ENCODE peak calls at places on chromosomes 12 and 14, in seven cellular contexts. M, Q, Y, W, V, Z and J are unnamed samples.

GRCh38 chr12:48388938-48389337 is 38.2 kb upstream of the ZNF641 start:
- DNase-seq in M (no peak), Q (no peak), Y (no peak), W (no peak), V (no peak), Z (peak), J (no peak)

GRCh38 chr14:59268011-59268410 is 79.5 kb downstream of the DAAM1 start:
- DNase-seq in M (no peak), Q (no peak), Y (no peak), W (no peak), V (no peak), Z (no peak), J (no peak)

GRCh38 chr14:51912112-51912786 is 51.8 kb downstream of the GNG2 start:
- DNase-seq in M (no peak), Q (no peak), Y (no peak), W (no peak), V (no peak), Z (no peak), J (no peak)

GRCh38 chr12:100716949-100717732 is 77.4 kb upstream of the ANO4 start:
- DNase-seq in M (no peak), Q (no peak), Y (no peak), W (peak), V (peak), Z (peak), J (no peak)

GRCh38 chr12:54075974-54076373 is 22.3 kb downstream of the HOXC4 start:
- DNase-seq in M (no peak), Q (no peak), Y (no peak), W (no peak), V (no peak), Z (no peak), J (no peak)

GRCh38 chr14:64566651-64567122 is 16.9 kb downstream of the PPP1R36 start:
- DNase-seq in M (no peak), Q (no peak), Y (peak), W (no peak), V (no peak), Z (peak), J (no peak)

GRCh38 chr14:24376448-24377070 is 8.6 kb downstream of the NFATC4 start:
- DNase-seq in M (no peak), Q (no peak), Y (no peak), W (no peak), V (no peak), Z (no peak), J (no peak)

GRCh38 chr12:95859947-95860850 is 1.4 kb downstream of the SNRPF start:
- DNase-seq in M (no peak), Q (no peak), Y (no peak), W (no peak), V (no peak), Z (no peak), J (no peak)

GRCh38 chr12:57522887-57523705 is 472 bp downstream of the MBD6 start:
- DNase-seq in M (no peak), Q (peak), Y (peak), W (peak), V (peak), Z (peak), J (peak)

GRCh38 chr14:53265025-53265424 is 111.9 kb upstream of the DDHD1 start:
- DNase-seq in M (no peak), Q (no peak), Y (no peak), W (no peak), V (no peak), Z (no peak), J (no peak)

GRCh38 chr14:48575772-48576171 is 900.4 kb upstream of the MDGA2 start:
- DNase-seq in M (no peak), Q (no peak), Y (no peak), W (no peak), V (no peak), Z (no peak), J (no peak)

GRCh38 chr12:2383276-2384028 is 330.7 kb downstream of the CACNA1C start:
- DNase-seq in M (no peak), Q (no peak), Y (no peak), W (no peak), V (no peak), Z (peak), J (no peak)

GRCh38 chr14:99460793-99461192 is 19.9 kb downstream of the SETD3 start:
- DNase-seq in M (no peak), Q (no peak), Y (no peak), W (no peak), V (no peak), Z (no peak), J (no peak)

GRCh38 chr12:57175428-57176138 is 28.2 kb upstream of the LRP1-AS start:
- DNase-seq in M (peak), Q (peak), Y (peak), W (peak), V (peak), Z (peak), J (peak)

GRCh38 chr12:132117558-132117875 is 26.6 kb downstream of the DDX51 start:
- DNase-seq in M (no peak), Q (no peak), Y (no peak), W (no peak), V (no peak), Z (no peak), J (no peak)

GRCh38 chr12:82474181-82474797 is 116.0 kb downstream of the METTL25 start:
- DNase-seq in M (no peak), Q (no peak), Y (no peak), W (no peak), V (no peak), Z (no peak), J (peak)

GRCh38 chr14:65170768-65171251 is 68.5 kb upstream of the MAX start:
- DNase-seq in M (peak), Q (no peak), Y (no peak), W (peak), V (peak), Z (peak), J (peak)

GRCh38 chr12:11649413-11650278 is at the start of gene ETV6:
- DNase-seq in M (peak), Q (peak), Y (peak), W (peak), V (peak), Z (peak), J (peak)

GRCh38 chr12:56935752-56936151 is 1.5 kb upstream of the SDR9C7 start:
- DNase-seq in M (no peak), Q (no peak), Y (no peak), W (no peak), V (no peak), Z (no peak), J (no peak)

GRCh38 chr14:22836301-22837058 is at the start of gene MMP14:
- DNase-seq in M (no peak), Q (peak), Y (peak), W (peak), V (peak), Z (peak), J (no peak)
- TF ChIP-seq CTCF in M (peak), Q (peak), Y (peak), W (peak), V (no peak), Z (peak), J (no peak)

GRCh38 chr14:50530358-50530757 is 2.0 kb downstream of the MAP4K5 start:
- DNase-seq in M (no peak), Q (no peak), Y (no peak), W (peak), V (no peak), Z (peak), J (no peak)
- H3K4me3 ChIP-seq in M (peak), Q (peak), Y (peak), W (peak), V (no peak), Z (peak), J (peak)

DNA sequence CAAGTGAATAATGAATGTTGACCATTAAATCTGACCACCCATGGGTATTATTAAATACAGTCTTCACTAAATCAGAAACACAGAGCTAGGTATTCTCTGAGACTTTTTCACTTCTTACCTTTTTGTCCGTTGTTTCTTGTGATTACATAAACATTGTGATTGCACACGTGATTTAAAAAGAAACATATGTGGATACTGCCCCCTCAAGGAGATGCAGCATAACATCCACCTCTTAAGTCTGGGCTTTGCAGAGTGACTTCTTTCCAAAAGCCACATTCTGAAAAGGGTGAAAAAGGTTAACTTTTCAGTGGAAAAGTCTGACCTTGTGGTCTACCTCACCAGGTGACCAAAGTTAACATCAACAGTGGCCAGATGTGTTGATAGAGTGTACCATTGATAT is 185.5 kb upstream of the FAR2 start:
- DNase-seq in M (no peak), Q (no peak), Y (no peak), W (peak), V (no peak), Z (peak), J (peak)
- TF ChIP-seq CTCF in M (peak), Q (no peak), Y (no peak), W (peak), V (no peak), Z (peak), J (peak)

GRCh38 chr14:22456986-22457594 is 131.9 kb downstream of the DAD1 start:
- DNase-seq in M (no peak), Q (no peak), Y (no peak), W (no peak), V (no peak), Z (no peak), J (no peak)

GRCh38 chr14:22460461-22461195 is 128.4 kb downstream of the DAD1 start:
- DNase-seq in M (no peak), Q (no peak), Y (no peak), W (no peak), V (no peak), Z (peak), J (peak)

GRCh38 chr14:22458737-22459136 is 130.3 kb downstream of the DAD1 start:
- DNase-seq in M (no peak), Q (no peak), Y (no peak), W (no peak), V (no peak), Z (no peak), J (no peak)

GRCh38 chr14:22452330-22452729 is 136.7 kb downstream of the DAD1 start:
- DNase-seq in M (no peak), Q (no peak), Y (no peak), W (no peak), V (no peak), Z (no peak), J (no peak)

DNA sequence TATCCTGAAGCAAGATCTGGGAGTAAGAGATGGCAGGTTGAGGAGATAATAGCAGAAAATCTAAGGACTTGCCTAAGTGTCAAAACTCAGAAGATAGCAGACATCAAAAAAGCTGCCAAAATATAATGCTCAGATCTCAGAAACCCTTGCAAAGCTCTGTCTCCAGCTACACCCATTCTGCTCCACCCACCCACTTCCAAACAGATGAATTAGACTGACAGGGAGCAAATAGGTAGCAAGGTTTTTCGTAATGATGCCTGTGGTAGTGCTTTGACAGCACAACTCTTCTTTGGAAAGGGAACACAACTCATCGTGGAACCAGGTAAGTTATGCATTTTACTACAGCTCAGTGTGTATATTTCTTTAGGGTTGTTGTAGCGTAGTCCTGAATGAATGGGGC is 132.6 kb downstream of the DAD1 start:
- DNase-seq in M (no peak), Q (no peak), Y (no peak), W (no peak), V (no peak), Z (no peak), J (no peak)
- H3K4me3 ChIP-seq in M (no peak), Q (no peak), Y (no peak), W (no peak), V (no peak), Z (no peak), J (no peak)

GRCh38 chr14:47044841-47045240 is 393.3 kb upstream of the RPL10L start:
- DNase-seq in M (no peak), Q (no peak), Y (no peak), W (peak), V (no peak), Z (no peak), J (no peak)

GRCh38 chr14:47039336-47039735 is 387.8 kb upstream of the RPL10L start:
- DNase-seq in M (no peak), Q (no peak), Y (no peak), W (no peak), V (no peak), Z (no peak), J (no peak)

DNA sequence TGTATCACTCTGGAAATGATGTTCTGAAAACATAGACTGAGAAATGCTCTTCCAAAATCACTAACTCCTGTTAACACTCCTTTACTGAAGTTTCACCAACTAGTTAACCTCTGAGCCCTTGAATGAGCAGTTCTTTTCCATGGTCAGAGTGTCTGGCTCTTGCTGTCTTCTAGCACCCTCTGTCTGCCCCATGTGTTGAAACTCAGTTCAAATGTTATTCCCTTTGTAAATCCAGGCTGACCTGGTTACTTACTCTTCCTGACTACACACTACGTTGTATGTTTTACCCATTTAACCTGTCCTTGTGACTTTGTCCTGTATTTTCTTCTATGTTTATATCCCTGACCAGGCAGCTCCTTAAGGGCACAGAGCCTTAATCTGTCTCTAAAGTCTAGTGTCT is 388.9 kb upstream of the RPL10L start:
- DNase-seq in M (no peak), Q (no peak), Y (no peak), W (no peak), V (no peak), Z (no peak), J (no peak)
- TF ChIP-seq CTCF in M (no peak), Q (no peak), Y (peak), W (peak), V (no peak), Z (no peak), J (no peak)

DNA sequence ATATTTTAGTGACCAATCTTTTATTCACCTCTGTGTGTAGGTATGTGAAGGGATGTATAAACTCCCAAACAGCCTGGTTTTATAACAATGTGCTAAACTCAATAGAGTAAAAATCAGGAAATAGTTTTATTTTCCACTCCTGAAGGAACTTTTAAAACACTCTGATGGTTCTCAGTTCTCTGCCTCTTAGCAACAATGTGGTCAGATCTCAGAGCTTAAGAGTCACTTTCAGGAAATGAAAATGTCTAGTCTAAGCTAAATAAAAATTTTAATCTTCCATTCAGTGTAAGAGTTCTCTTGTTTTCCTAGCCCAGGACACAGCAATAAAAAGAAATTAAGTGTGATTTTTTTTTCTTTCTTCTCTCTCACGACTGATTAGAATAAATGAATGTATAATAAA is 718.0 kb downstream of the C12orf50 start:
- DNase-seq in M (no peak), Q (no peak), Y (no peak), W (peak), V (no peak), Z (no peak), J (no peak)
- H3K4me3 ChIP-seq in M (no peak), Q (no peak), Y (no peak), W (no peak), V (no peak), Z (no peak), J (no peak)